ENCODE peak calls at places on chromosomes 2 and 18, in six cellular contexts. M is A549; N is kidney; J is CD8-positive, alpha-beta T cell; O is body of pancreas; Y is thoracic aorta. C is an unnamed sample. For H3K4me1, the result is how much of the 10 kb centered on the place peaks cover.

GRCh38 chr2:214946949-214947348 is 137.5 kb upstream of the BARD1 start:
- DNase-seq in Y (no peak), J (no peak), N (no peak), O (no peak), M (no peak), C (no peak)

GRCh38 chr2:62297642-62298010 is 101.7 kb downstream of the B3GNT2 start:
- DNase-seq in N (no peak), O (peak), J (no peak), Y (no peak), M (no peak), C (peak)

GRCh38 chr2:148876190-148876588 is 1.2 kb downstream of the KIF5C start:
- DNase-seq in O (no peak), J (no peak), Y (no peak), N (no peak), M (no peak), C (peak)

GRCh38 chr2:56008661-56009411 is 85.3 kb upstream of the EFEMP1 start:
- DNase-seq in N (peak), Y (peak), M (peak), J (no peak), O (no peak), C (peak)

GRCh38 chr2:38190542-38191218 is 114.7 kb upstream of the CYP1B1 start:
- DNase-seq in O (no peak), M (no peak), J (no peak), N (no peak), Y (no peak), C (no peak)

GRCh38 chr2:177747384-177747783 is 325.2 kb downstream of the PDE11A start:
- DNase-seq in O (no peak), N (no peak), M (no peak), Y (no peak), J (no peak), C (no peak)

GRCh38 chr2:216222650-216223352 is 113.7 kb downstream of the XRCC5 start:
- DNase-seq in M (peak), O (no peak), J (no peak), Y (no peak), N (no peak), C (peak)

GRCh38 chr2:223649941-223650530 is 47.9 kb upstream of the SCG2 start:
- DNase-seq in M (no peak), O (no peak), Y (no peak), J (no peak), N (no peak), C (no peak)

GRCh38 chr2:207394812-207395534 is 134.8 kb upstream of the CREB1 start:
- DNase-seq in J (no peak), N (no peak), M (peak), O (no peak), Y (no peak), C (no peak)

GRCh38 chr18:2316686-2317308 is 254.5 kb downstream of the METTL4 start:
- DNase-seq in N (no peak), O (peak), Y (no peak), J (no peak), M (peak), C (no peak)

GRCh38 chr2:168941297-168941696 is 40.2 kb downstream of the G6PC2 start:
- DNase-seq in N (no peak), J (no peak), O (no peak), M (no peak), Y (no peak), C (no peak)

GRCh38 chr18:55907352-55908045 is 319.5 kb upstream of the TCF4 start:
- DNase-seq in N (no peak), M (no peak), J (no peak), O (no peak), Y (no peak), C (no peak)

GRCh38 chr2:182302972-182303371 is 123.9 kb downstream of the PDE1A start:
- DNase-seq in O (no peak), J (no peak), N (no peak), M (no peak), Y (no peak), C (no peak)
- H3K4me1 ChIP-seq in O (under half), J (under half), N (under half), M (under half), Y (under half), C (under half)

GRCh38 chr2:43898958-43899346 is 60.2 kb downstream of the ABCG8 start:
- DNase-seq in Y (no peak), M (peak), J (no peak), N (no peak), O (no peak), C (no peak)

GRCh38 chr2:43899589-43899988 is 60.8 kb downstream of the ABCG8 start:
- DNase-seq in N (no peak), O (no peak), M (no peak), J (no peak), Y (no peak), C (no peak)

GRCh38 chr2:43894743-43895142 is 56.0 kb downstream of the ABCG8 start:
- DNase-seq in O (no peak), N (no peak), Y (no peak), M (no peak), J (no peak), C (no peak)

GRCh38 chr2:43897492-43897891 is 58.7 kb downstream of the ABCG8 start:
- DNase-seq in M (no peak), Y (no peak), N (no peak), O (no peak), J (no peak), C (no peak)

GRCh38 chr2:43898134-43898957 is 59.6 kb downstream of the ABCG8 start:
- DNase-seq in J (no peak), N (no peak), Y (no peak), M (peak), O (peak), C (peak)
- TF ChIP-seq CTCF in J (no peak), N (peak), Y (no peak), M (peak), O (peak), C (peak)

GRCh38 chr18:36817039-36817438 is 11.8 kb downstream of the TPGS2 start:
- DNase-seq in J (no peak), O (no peak), N (no peak), M (no peak), Y (no peak), C (no peak)
- H3K4me1 ChIP-seq in J (under half), O (under half), N (under half), M (under half), Y (under half), C (under half)

DNA sequence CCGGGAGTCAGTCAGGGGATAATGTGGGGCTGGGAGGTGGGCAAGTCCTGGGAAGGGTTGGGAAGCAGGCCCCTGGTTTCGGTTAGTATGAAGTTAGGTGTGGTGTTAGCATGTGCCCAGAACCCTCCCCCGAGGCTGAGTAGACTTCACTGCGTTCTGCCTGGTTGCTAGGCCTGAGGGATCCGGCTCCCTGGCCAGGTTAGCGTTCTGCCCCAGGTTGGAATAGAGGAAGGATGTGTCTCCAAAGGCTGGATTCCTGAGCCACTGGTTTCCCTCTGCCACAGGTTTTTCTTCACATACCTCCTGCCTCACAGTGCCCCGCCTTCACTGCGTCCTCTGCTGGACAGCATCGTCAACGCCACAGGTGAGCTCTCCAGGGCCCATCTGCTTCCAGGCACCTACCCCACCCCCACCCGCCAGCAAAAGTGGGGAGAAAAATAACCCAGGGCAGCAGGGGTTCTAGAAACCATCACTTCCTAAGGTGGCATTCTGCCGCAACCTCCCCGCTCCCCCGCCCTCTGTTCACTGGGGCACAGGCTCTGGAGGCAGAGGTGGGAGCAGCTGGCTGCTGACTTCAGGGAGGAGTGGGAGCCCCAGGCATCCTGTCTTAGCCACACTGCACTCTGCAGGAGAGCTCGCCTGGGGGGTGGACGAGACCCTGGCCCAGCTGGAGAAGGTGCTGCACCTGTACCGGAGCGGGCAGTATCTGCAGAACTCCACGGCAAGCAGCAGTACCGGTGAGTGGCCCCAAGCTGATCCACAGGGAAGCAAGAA is 7.0 kb downstream of the PKDCC start:
- DNase-seq in J (no peak), N (peak), M (no peak), Y (no peak), O (peak), C (no peak)
- TF ChIP-seq CTCF in J (no peak), N (no peak), M (no peak), Y (no peak), O (peak), C (peak)

DNA sequence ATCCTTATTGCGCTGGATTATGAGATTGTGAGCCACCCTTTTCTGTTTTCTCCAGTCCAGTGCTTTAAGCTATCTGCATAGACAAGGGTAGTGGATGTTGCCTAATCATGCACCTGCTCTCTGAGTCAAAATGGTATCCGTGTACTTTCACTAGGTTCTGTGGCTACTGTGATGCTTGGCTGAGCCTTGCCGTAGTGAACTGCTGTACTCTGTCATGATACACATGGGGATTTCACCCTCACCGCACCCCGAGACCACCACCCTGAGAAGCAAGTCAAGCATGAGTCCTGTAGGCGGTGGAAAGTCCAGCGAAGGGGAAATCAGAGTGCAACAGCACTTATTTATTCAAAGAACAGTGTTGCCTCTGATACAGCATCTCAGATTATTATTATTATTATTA is 55.0 kb downstream of the ARHGAP25 start:
- DNase-seq in O (no peak), J (no peak), Y (no peak), N (no peak), M (no peak), C (no peak)
- H3K4me1 ChIP-seq in O (under half), J (under half), Y (under half), N (under half), M (under half), C (under half)

DNA sequence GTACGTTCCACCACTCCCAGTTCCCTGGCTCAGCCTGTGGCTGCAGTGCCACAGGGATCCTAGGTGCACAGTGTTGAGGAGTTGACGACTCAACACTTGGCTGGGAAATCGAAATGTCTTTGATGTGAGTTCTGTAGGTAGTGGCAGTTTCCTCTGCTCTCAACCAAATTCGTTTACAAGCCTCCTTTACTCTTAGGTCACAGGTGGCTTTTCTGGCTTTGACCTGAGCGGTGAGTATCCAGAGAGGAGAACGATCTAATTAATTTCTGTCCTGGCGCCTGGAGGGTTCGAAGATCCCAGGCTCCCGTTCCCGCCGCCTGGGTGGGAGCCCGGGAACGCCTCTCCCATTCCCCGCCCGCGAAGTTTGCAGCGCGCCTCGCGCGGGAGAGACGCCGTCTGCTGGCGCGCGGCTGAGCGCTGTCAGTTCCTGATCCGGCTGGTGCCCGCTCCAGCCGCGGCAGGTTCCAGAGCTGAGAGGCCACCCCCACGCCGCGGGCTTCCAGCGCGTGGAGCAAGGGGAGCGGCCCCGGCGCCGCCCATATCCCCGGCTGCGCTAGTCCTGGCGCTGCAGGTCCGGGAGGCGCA is at the start of gene LAMA3:
- DNase-seq in M (peak), J (no peak), Y (no peak), O (peak), N (peak), C (peak)
- TF ChIP-seq CTCF in M (peak), J (no peak), Y (peak), O (peak), N (no peak), C (peak)

GRCh38 chr18:26711806-26712205 is 153.7 kb downstream of the AQP4 start:
- DNase-seq in M (no peak), N (no peak), O (no peak), J (no peak), Y (no peak), C (no peak)
- H3K4me1 ChIP-seq in M (under half), N (under half), O (under half), J (under half), Y (under half), C (under half)

GRCh38 chr2:146004470-146004869 is 1484.6 kb upstream of the ZEB2 start:
- DNase-seq in Y (no peak), O (no peak), N (no peak), M (no peak), J (no peak), C (no peak)

GRCh38 chr2:146003337-146003736 is 1483.4 kb upstream of the ZEB2 start:
- DNase-seq in J (no peak), Y (no peak), N (no peak), M (no peak), O (no peak), C (no peak)
- TF ChIP-seq CTCF in J (no peak), Y (no peak), N (no peak), M (no peak), O (no peak), C (no peak)

GRCh38 chr18:8703781-8704301 is 1.5 kb upstream of the MTCL1 start:
- DNase-seq in M (no peak), Y (no peak), N (no peak), O (peak), J (no peak), C (no peak)

GRCh38 chr18:8701546-8702118 is 3.7 kb upstream of the MTCL1 start:
- DNase-seq in J (no peak), O (no peak), Y (no peak), N (no peak), M (peak), C (no peak)

GRCh38 chr18:8703181-8703638 is 2.1 kb upstream of the MTCL1 start:
- DNase-seq in M (no peak), J (no peak), N (no peak), O (no peak), Y (no peak), C (peak)

GRCh38 chr18:8704361-8705279 is 736 bp upstream of the MTCL1 start:
- DNase-seq in J (peak), M (peak), O (peak), Y (peak), N (peak), C (peak)

DNA sequence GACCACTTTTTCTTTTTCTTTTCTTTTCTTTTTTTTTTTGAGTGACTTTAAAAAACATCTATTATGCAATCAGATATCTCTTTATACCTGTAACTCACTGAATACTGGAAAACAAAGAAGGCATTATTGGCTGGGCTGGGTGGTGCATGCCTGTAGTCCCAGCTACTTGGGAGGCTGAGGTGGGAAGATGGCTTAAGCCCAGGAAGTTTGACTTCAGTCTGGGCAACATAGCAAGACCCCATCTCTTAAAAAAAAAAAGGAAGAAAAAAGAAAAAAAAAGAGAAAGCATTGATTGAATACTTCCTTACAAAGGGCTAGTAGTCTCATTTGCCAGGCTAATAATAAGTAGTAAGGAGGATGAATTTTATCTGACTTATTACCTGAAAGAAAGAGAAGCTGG is 2.7 kb upstream of the MTCL1 start:
- DNase-seq in J (no peak), N (no peak), Y (no peak), O (no peak), M (no peak), C (no peak)
- H3K4me1 ChIP-seq in J (under half), N (under half), Y (under half), O (under half), M (under half), C (under half)